ENCODE peak calls at places on chromosome 21, in ten cellular contexts. U is PC-3; C is SJCRH30; A is heart right ventricle; Q is CD8-positive, alpha-beta memory T cell; O is aorta; W is A549; I is CD8-positive, alpha-beta T cell; H is Panc1; L is pancreas. B is an unnamed sample.

GRCh38 chr21:31235671-31236450 is 108.2 kb downstream of the TIAM1 start:
- DNase-seq in H (no peak), U (peak; percentile 84), O (no peak), L (no peak), W (no peak), I (no peak), Q (no peak), A (no peak), C (peak; percentile 22), B (no peak)

GRCh38 chr21:35663856-35664606 is 396.3 kb downstream of the SETD4 start:
- DNase-seq in H (no peak), C (peak; percentile 77), O (no peak), Q (no peak), L (no peak), U (peak; percentile 33), A (no peak), W (no peak), I (no peak), B (no peak)

GRCh38 chr21:35217504-35218060 is 168.5 kb upstream of the RUNX1 start:
- DNase-seq in C (no peak), W (peak; percentile 48), L (no peak), Q (no peak), O (no peak), H (peak; percentile 79), I (no peak), U (peak; percentile 100), A (no peak), B (no peak)

GRCh38 chr21:46585191-46585953 is 19.5 kb downstream of the S100B start:
- DNase-seq in U (no peak), A (no peak), C (peak; percentile 72), L (no peak), H (no peak), W (no peak), O (no peak), Q (no peak), I (no peak), B (no peak)

GRCh38 chr21:16942703-16943102 is 570.1 kb upstream of the CXADR start:
- DNase-seq in I (no peak), L (no peak), W (peak; percentile 28), U (peak; percentile 6), H (no peak), A (no peak), O (no peak), C (peak; percentile 22), Q (no peak), B (no peak)

GRCh38 chr21:14742119-14742518 is 196.0 kb upstream of the SAMSN1 start:
- DNase-seq in C (no peak), L (no peak), O (no peak), I (no peak), H (no peak), W (no peak), U (peak; percentile 4), Q (no peak), A (no peak), B (no peak)

GRCh38 chr21:46161800-46162592 is 6.6 kb upstream of the FTCD start:
- DNase-seq in L (peak; percentile 12), I (no peak), C (no peak), A (no peak), Q (no peak), O (peak; percentile 41), H (no peak), W (no peak), U (no peak), B (no peak)

GRCh38 chr21:17900281-17900989 is 81.3 kb upstream of the C21orf91 start:
- DNase-seq in I (no peak), L (no peak), W (no peak), Q (no peak), H (no peak), O (no peak), U (no peak), A (peak; percentile 51), C (peak; percentile 75), B (no peak)

DNA sequence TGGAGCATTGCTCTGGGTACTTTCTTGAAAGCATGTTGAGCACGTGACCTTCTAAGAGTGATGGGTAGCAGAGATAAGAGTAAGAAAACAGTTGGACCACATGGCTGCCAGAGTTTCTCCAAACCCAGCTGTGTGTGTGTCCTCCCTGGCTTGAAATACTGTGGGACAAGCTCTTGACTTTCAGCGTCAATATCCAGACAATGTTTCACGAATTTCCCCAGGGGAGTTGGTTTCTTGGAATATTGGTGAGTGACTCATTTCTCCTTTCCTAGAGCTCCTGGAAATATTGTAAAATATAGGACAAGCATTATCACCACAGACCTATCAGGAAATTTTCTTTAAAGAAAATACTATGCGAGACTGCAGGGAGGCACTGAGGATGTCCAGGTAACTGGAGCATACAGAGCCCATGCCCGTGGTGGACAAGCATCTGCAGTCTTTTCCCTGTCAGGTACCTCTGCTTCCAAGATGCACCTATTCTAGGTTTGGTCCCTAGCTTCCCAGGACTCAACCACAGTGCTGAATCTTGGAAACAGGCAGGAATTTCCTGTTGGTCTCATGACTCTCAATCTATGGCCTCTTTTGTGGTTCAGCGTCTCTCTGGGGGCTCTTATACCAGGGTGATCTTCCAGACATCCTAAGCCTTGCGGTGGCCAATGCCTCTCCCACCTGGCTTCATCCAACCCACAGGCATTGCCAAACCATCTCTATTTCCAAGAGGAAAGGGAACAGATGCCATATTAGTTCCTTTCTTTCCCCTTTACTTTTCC is 67.4 kb downstream of the KCNJ6 start:
- DNase-seq in A (no peak), O (no peak), L (no peak), C (peak; percentile 60), H (no peak), I (no peak), U (no peak), Q (no peak), W (no peak), B (no peak)
- H3K27ac ChIP-seq in A (no peak overlapping the region), O (no peak overlapping the region), L (no peak overlapping the region), C (peak overlapping the region; percentile 88), H (no peak overlapping the region), I (no peak overlapping the region), U (no peak overlapping the region), Q (no peak overlapping the region), W (no peak overlapping the region), B (no peak overlapping the region)

DNA sequence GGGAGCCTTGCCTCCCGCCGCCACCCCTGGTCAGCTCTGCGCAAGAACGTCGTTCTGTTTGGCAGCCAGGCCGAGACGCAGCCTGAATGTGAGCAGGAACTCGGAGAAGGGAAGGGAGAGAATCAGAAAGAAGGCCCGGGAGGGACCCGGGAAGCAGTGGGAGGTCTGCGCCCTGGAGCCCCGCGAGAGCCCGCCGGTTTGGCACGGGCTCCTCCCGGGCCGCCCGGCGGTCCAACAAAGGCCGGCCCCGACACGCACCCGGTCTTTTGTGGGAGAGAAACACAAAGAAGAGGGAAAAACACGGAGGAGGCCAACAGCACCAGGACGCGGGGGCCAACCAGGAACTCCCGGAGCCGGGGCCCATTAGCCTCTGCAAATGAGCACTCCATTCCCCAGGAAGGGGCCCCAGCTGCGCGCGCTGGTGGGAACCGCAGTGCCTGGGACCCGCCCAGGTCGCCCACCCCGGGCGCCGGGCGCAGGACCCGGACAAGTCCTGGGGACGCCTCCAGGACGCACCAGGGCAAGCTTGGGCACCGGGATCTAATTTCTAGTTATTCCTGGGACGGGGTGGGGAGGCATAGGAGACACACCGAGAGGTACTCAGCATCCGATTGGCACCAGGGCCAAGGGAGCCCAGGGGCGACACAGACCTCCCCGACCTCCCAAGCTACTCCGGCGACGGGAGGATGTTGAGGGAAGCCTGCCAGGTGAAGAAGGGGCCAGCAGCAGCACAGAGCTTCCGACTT is 2.7 kb upstream of the OLIG2 start:
- DNase-seq in L (no peak), W (no peak), C (no peak), I (no peak), A (no peak), U (no peak), H (no peak), Q (no peak), O (no peak), B (no peak)
- H3K4me1 ChIP-seq in L (no peaks in the 10 kb centered on the region), W (no peaks in the 10 kb centered on the region), C (peaks cover 6% of the 10 kb centered on the region), I (peaks cover 36% of the 10 kb centered on the region), A (peaks cover 31% of the 10 kb centered on the region), U (no peaks in the 10 kb centered on the region), H (no peaks in the 10 kb centered on the region), Q (peaks cover 27% of the 10 kb centered on the region), O (no peaks in the 10 kb centered on the region), B (peaks cover 41% of the 10 kb centered on the region)

GRCh38 chr21:44929799-44930542 is 9.3 kb upstream of the ITGB2 start:
- DNase-seq in Q (no peak), L (no peak), I (no peak), O (peak; percentile 32), W (no peak), U (no peak), C (no peak), H (no peak), A (no peak), B (no peak)

GRCh38 chr21:44927259-44927586 is 6.5 kb upstream of the ITGB2 start:
- DNase-seq in O (no peak), W (no peak), L (no peak), C (no peak), U (no peak), A (no peak), H (no peak), I (no peak), Q (no peak), B (no peak)

GRCh38 chr21:44926364-44927101 is 5.8 kb upstream of the ITGB2 start:
- DNase-seq in Q (peak; percentile 47), U (peak; percentile 21), C (no peak), A (no peak), W (no peak), I (peak; percentile 45), L (no peak), H (no peak), O (peak; percentile 50), B (peak; percentile 54)

GRCh38 chr21:44929242-44929798 is 8.6 kb upstream of the ITGB2 start:
- DNase-seq in Q (no peak), U (peak; percentile 26), A (no peak), L (no peak), I (no peak), O (peak; percentile 34), W (no peak), H (no peak), C (peak; percentile 44), B (no peak)

DNA sequence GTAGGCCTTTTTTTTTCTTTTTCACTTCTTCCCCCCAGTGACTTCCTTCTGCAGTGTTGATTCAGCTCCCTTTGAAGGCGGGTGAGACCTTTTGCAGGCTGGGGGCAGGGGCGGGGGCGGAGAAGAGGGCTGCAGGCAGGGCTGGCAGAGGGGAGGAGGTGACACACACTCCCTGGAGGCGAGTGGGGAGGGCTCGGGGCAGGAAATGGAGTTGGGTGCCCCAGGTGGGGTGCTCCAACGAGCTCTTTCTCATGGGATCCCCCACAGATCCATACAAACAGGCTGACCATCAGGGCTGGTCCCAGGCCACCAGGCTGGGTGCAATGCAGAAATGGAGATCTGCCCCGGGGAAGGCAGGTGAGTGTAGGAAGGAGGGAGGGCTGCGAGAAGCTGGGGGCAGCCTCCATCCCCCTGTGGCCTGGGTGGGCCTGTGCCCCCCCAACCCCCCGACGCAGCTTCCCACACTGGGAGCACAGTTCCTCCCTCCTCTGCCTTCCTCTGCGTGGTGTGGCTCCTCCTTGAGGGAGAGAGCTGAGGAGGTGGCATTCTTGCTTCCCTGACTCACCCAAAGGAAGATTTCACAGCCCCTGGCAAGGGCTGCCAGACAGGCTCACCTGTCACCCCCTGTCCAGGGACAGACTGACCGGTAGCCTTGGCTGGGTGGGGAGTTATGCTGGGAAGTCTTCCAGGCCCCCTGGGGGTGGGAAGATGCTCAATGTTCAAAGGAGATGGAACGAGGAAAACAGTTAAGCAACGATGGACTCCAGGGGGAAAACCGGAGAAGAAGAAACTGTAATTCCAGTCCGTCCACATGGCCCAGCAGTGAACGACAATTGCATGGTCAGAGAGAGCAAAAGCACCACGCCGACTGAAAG is 7.1 kb upstream of the ITGB2 start:
- DNase-seq in I (peak; percentile 84), Q (peak; percentile 81), C (peak; percentile 68), W (peak; percentile 71), A (peak; percentile 57), L (no peak), H (no peak), U (peak; percentile 96), O (peak; percentile 78), B (peak; percentile 78)
- H3K4me3 ChIP-seq in I (peak overlapping the region; percentile 92), Q (peak overlapping the region; percentile 96), C (peak overlapping the region; percentile 23), W (peak overlapping the region; percentile 35), A (no peak overlapping the region), L (peak overlapping the region; percentile 7), H (no peak overlapping the region), U (peak overlapping the region; percentile 63), O (no peak overlapping the region), B (peak overlapping the region; percentile 82)

GRCh38 chr21:41171210-41171609 is 3.2 kb downstream of the BACE2 start:
- DNase-seq in W (no peak), C (no peak), I (no peak), O (peak; percentile 68), H (no peak), A (no peak), U (peak; percentile 93), Q (no peak), L (peak; percentile 35), B (no peak)

GRCh38 chr21:41168391-41169257 is 664 bp downstream of the BACE2 start:
- DNase-seq in C (no peak), W (peak; percentile 29), O (peak; percentile 78), L (peak; percentile 54), H (no peak), I (no peak), A (peak; percentile 48), Q (no peak), U (peak; percentile 61), B (no peak)

GRCh38 chr21:41169701-41170100 is 1.7 kb downstream of the BACE2 start:
- DNase-seq in I (no peak), C (no peak), O (no peak), H (no peak), L (no peak), A (no peak), Q (no peak), W (no peak), U (no peak), B (no peak)

GRCh38 chr21:41169258-41169576 is 1.3 kb downstream of the BACE2 start:
- DNase-seq in O (no peak), C (no peak), I (no peak), L (no peak), A (no peak), W (no peak), H (no peak), Q (no peak), U (no peak), B (no peak)

DNA sequence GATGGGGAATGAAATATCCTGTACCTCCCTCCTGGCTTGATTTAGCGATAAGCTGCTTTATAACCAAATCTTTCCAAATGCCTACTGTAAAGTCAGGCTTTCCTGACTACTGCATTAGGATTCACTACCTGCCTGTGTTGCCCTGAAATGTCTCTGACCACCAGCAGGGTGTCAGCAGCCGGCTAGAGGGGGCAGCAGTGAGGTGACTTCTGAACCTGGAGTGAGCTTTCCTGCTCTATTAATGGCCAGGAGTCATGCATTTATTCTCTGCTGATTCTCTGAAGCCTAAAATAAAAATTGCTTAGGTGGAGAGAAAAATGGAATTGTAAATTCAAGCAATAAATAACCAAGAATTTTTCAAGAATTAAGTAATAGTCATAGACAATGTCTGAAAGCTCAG is 2.5 kb downstream of the BACE2 start:
- DNase-seq in Q (no peak), U (peak; percentile 71), W (peak; percentile 56), C (no peak), L (peak; percentile 51), I (no peak), O (no peak), H (peak; percentile 8), A (peak; percentile 31), B (peak; percentile 20)
- H3K27ac ChIP-seq in Q (no peak overlapping the region), U (peak overlapping the region; percentile 88), W (no peak overlapping the region), C (no peak overlapping the region), L (peak overlapping the region; percentile 83), I (no peak overlapping the region), O (peak overlapping the region; percentile 32), H (no peak overlapping the region), A (no peak overlapping the region), B (no peak overlapping the region)